ENCODE peak calls at places on chromosomes 16 and 17, in eight cellular contexts. I is heart left ventricle; D is CD8-positive, alpha-beta T cell; C is pancreas; J is osteoblast; T is cardiac muscle cell; L is HCT116; S is K562. Y is an unnamed sample.
A peak's percentile ranks its signal among the peaks of the same experiment; 100 is the strongest.

GRCh38 chr17:5536831-5537230 is 47.5 kb downstream of the NLRP1 start:
- DNase-seq in T (no peak), J (no peak), C (no peak), D (no peak), S (no peak), I (no peak), L (no peak), Y (no peak)

GRCh38 chr16:89722392-89723278 is 1.3 kb downstream of the ZNF276 start:
- DNase-seq in J (no peak), D (peak; percentile 68), S (no peak), L (peak; percentile 56), T (no peak), I (peak; percentile 90), C (peak; percentile 48), Y (peak; percentile 78)

GRCh38 chr17:76224321-76224852 is 15.9 kb downstream of the RNF157 start:
- DNase-seq in L (no peak), C (no peak), S (no peak), D (no peak), T (no peak), I (no peak), J (no peak), Y (no peak)

GRCh38 chr17:77085916-77086432 is 54.8 kb upstream of the SEC14L1 start:
- DNase-seq in S (no peak), T (no peak), L (no peak), J (no peak), I (no peak), C (no peak), D (no peak), Y (no peak)

GRCh38 chr16:85179344-85180046 is 67.2 kb upstream of the CIBAR2 start:
- DNase-seq in C (no peak), J (peak; percentile 2), I (no peak), S (no peak), T (no peak), L (no peak), D (no peak), Y (no peak)

GRCh38 chr17:80751070-80751459 is 206.4 kb downstream of the RPTOR start:
- DNase-seq in C (no peak), D (no peak), I (no peak), J (no peak), T (no peak), S (no peak), L (no peak), Y (no peak)

GRCh38 chr17:71937914-71938313 is 182.9 kb upstream of the SOX9 start:
- DNase-seq in J (no peak), C (no peak), L (no peak), T (no peak), I (no peak), D (no peak), S (no peak), Y (no peak)

GRCh38 chr16:1206326-1206725 is 18.7 kb downstream of the TPSG1 start:
- DNase-seq in L (no peak), D (no peak), T (no peak), C (no peak), S (no peak), J (no peak), I (no peak), Y (peak; percentile 66)

GRCh38 chr17:32285770-32286517 is 20.3 kb downstream of the RHBDL3 start:
- DNase-seq in T (no peak), L (no peak), D (no peak), I (no peak), C (no peak), S (no peak), J (peak; percentile 65), Y (peak; percentile 52)

GRCh38 chr16:55703003-55704001 is 47.5 kb downstream of the SLC6A2 start:
- DNase-seq in D (no peak), I (no peak), L (peak; percentile 54), C (no peak), S (peak; percentile 21), T (peak; percentile 70), J (no peak), Y (peak; percentile 51)

GRCh38 chr17:41932821-41933389 is 2.5 kb downstream of the ODAD4 start:
- DNase-seq in T (no peak), S (no peak), C (no peak), J (no peak), D (no peak), I (no peak), L (no peak), Y (no peak)

GRCh38 chr17:72150632-72151460 is 30.0 kb downstream of the SOX9 start:
- DNase-seq in L (no peak), I (no peak), T (no peak), S (no peak), C (no peak), D (no peak), J (no peak), Y (peak; percentile 92)

GRCh38 chr16:12339686-12340085 is 363.2 kb downstream of the SNX29 start:
- DNase-seq in S (no peak), L (no peak), T (no peak), C (no peak), I (no peak), D (no peak), J (peak; percentile 84), Y (no peak)

GRCh38 chr16:85421338-85422123 is 191.6 kb upstream of the GSE1 start:
- DNase-seq in S (no peak), L (no peak), D (no peak), C (peak; percentile 23), T (no peak), I (peak; percentile 19), J (no peak), Y (no peak)

GRCh38 chr17:77842148-77842905 is 116.2 kb upstream of the TNRC6C start:
- DNase-seq in J (peak; percentile 89), L (no peak), D (no peak), T (no peak), C (no peak), I (peak; percentile 19), S (no peak), Y (no peak)

GRCh38 chr16:49986351-49987124 is 38.5 kb upstream of the CNEP1R1 start:
- DNase-seq in L (peak; percentile 24), D (no peak), I (no peak), C (no peak), S (no peak), T (no peak), J (no peak), Y (peak; percentile 49)

GRCh38 chr16:79798416-79799053 is 198.0 kb upstream of the MAF start:
- DNase-seq in J (no peak), I (no peak), C (no peak), L (no peak), S (no peak), D (no peak), T (no peak), Y (no peak)

GRCh38 chr16:69318911-69319289 is 7.8 kb downstream of the VPS4A start:
- DNase-seq in J (peak; percentile 58), S (no peak), D (no peak), I (no peak), L (no peak), T (no peak), C (no peak), Y (no peak)

GRCh38 chr17:74403512-74404137 is 28.3 kb upstream of the GPRC5C start:
- DNase-seq in L (no peak), D (no peak), J (peak; percentile 25), T (no peak), S (no peak), C (no peak), I (no peak), Y (peak; percentile 73)

GRCh38 chr17:76641501-76641900 is 2.1 kb downstream of the ST6GALNAC1 start:
- DNase-seq in D (no peak), C (no peak), S (no peak), T (no peak), L (peak; percentile 22), I (no peak), J (no peak), Y (no peak)

DNA sequence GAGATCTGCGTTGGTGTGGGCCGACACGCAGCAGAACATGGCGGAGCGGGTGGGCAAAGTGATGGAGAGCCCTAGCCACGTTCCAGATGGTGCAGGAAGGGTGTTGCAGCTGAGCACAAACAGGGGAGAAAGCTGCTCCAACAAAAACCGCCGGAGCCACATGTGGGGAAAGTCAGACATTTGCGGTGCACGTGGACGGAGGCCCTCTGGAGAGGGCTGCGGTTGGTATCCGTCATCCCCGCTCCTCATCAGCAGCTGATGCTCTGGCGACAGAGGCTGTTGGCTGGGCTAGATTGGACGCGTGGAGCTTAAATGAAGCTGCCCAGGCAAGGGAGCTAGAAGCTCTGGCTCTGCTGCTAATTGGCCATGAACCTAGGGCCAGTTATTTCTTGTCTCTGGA is 43.5 kb upstream of the ADCY9 start:
- DNase-seq in I (no peak), D (no peak), T (no peak), L (no peak), C (no peak), J (no peak), S (no peak), Y (no peak)
- H3K9me3 ChIP-seq in I (no peaks in the 10 kb centered on the region), D (no peaks in the 10 kb centered on the region), T (no peaks in the 10 kb centered on the region), L (no peaks in the 10 kb centered on the region), C (no peaks in the 10 kb centered on the region), J (no peaks in the 10 kb centered on the region), S (no peaks in the 10 kb centered on the region), Y (no peaks in the 10 kb centered on the region)

DNA sequence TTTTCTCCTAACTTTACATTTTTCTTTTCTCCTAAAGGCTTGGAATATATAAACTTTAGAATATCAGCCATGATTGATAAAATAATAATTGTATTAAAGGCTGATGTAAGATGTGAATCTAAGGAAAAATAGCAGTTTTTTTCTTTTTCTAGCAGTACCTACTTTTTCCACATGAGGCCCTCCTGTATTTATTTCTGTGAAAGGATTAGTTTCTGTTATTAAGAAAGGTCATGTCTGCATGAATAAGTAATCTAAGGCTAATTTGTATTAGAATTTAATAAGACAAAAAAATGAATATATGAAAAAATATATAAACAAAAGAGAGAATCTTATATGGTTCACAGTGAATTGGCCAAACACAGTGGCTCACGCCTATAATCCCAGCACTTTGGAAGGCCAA is 85.3 kb downstream of the STXBP4 start:
- DNase-seq in L (no peak), T (no peak), I (no peak), S (no peak), J (no peak), C (no peak), D (no peak), Y (no peak)
- TF ChIP-seq CTCF in L (peak; percentile 60), T (peak; percentile 52), I (peak; percentile 24), S (peak; percentile 53), J (peak; percentile 46), C (peak; percentile 9), D (no peak), Y (peak; percentile 67)

DNA sequence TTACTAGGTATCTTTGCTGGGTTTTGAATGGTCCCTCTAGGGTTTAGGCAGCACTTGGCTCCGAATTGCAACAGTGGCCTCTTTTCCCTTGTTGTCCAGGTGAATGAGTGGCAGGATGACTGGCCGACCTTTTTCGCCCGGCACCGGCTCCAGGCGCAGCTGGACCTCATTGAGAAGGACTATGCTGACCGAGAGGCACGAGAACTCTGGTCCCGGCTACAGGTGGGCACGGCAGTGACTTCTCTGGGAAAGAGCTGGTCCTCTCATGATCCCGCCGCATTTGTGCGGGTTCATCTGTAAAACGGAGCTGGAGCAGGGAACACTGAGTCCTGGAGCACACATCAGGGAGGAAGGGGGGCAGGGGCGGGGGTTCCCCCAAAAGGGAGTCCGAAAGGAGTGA is 3.1 kb upstream of the TBCD start:
- DNase-seq in I (no peak), J (no peak), T (no peak), C (no peak), D (no peak), L (no peak), S (no peak), Y (no peak)
- H3K9me3 ChIP-seq in I (peaks cover 13% of the 10 kb centered on the region), J (no peaks in the 10 kb centered on the region), T (no peaks in the 10 kb centered on the region), C (no peaks in the 10 kb centered on the region), D (no peaks in the 10 kb centered on the region), L (no peaks in the 10 kb centered on the region), S (peaks cover 13% of the 10 kb centered on the region), Y (peaks cover 14% of the 10 kb centered on the region)

DNA sequence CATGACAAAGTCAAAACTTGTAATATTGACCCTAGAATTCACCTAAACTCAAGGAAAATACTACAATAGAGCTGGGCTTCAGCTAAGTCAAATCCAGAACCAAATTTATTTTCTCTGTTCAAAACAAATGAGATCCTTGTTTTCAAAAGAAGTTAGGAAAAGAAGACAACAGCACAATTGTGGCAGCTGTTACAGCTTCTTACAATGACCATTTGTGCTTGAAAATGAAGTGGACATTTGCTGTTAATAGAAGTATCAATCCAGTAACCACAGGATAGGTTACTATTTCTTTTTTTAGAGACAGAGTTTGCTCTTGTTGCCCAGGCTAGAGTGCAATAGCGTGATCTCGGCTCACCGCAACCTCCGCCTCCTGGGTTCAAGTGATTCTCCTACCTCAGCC is 44.4 kb downstream of the APPBP2 start:
- DNase-seq in D (no peak), J (no peak), L (no peak), C (no peak), I (no peak), S (no peak), T (no peak), Y (no peak)
- TF ChIP-seq CTCF in D (no peak), J (no peak), L (no peak), C (no peak), I (no peak), S (no peak), T (no peak), Y (no peak)